ENCODE peak calls at places on chromosomes 3 and 15, in five cellular contexts. One of them, this sample, is unnamed.

GRCh38 chr3:138078096-138078495 is 37.3 kb downstream of the DZIP1L start:
- DNase-seq in cardiac muscle cell: no peak
- DNase-seq in ovary: no peak
- DNase-seq in tibial nerve: no peak
- DNase-seq in CD8-positive, alpha-beta memory T cell: no peak
- DNase-seq in this sample: no peak

GRCh38 chr3:159130108-159130507 is 328.3 kb downstream of the MFSD1 start:
- DNase-seq in cardiac muscle cell: no peak
- DNase-seq in ovary: no peak
- DNase-seq in tibial nerve: no peak
- DNase-seq in CD8-positive, alpha-beta memory T cell: no peak
- DNase-seq in this sample: no peak

GRCh38 chr3:159964166-159964973 is 24.3 kb upstream of the IL12A start:
- DNase-seq in cardiac muscle cell: no peak
- DNase-seq in ovary: no peak
- DNase-seq in tibial nerve: no peak
- DNase-seq in CD8-positive, alpha-beta memory T cell: no peak
- DNase-seq in this sample: no peak

GRCh38 chr15:78804391-78804792 is 6.9 kb downstream of the ADAMTS7 start:
- DNase-seq in cardiac muscle cell: no peak
- DNase-seq in ovary: no peak
- DNase-seq in tibial nerve: no peak
- DNase-seq in CD8-positive, alpha-beta memory T cell: no peak
- DNase-seq in this sample: no peak

GRCh38 chr3:79268422-79268821 is 499.4 kb downstream of the ROBO1 start:
- DNase-seq in cardiac muscle cell: no peak
- DNase-seq in ovary: no peak
- DNase-seq in tibial nerve: no peak
- DNase-seq in CD8-positive, alpha-beta memory T cell: no peak
- DNase-seq in this sample: no peak

GRCh38 chr3:112579697-112580096 is 17.9 kb downstream of the SLC35A5 start:
- DNase-seq in cardiac muscle cell: no peak
- DNase-seq in ovary: no peak
- DNase-seq in tibial nerve: no peak
- DNase-seq in CD8-positive, alpha-beta memory T cell: no peak
- DNase-seq in this sample: no peak

GRCh38 chr3:8451696-8452095 is 49.9 kb upstream of the LMCD1 start:
- DNase-seq in cardiac muscle cell: no peak
- DNase-seq in ovary: no peak
- DNase-seq in tibial nerve: no peak
- DNase-seq in CD8-positive, alpha-beta memory T cell: no peak
- DNase-seq in this sample: no peak

GRCh38 chr3:81550415-81550814 is 211.0 kb downstream of the GBE1 start:
- DNase-seq in cardiac muscle cell: no peak
- DNase-seq in ovary: no peak
- DNase-seq in tibial nerve: no peak
- DNase-seq in CD8-positive, alpha-beta memory T cell: no peak
- DNase-seq in this sample: no peak

GRCh38 chr15:29910068-29910467 is 87.8 kb upstream of the TJP1 start:
- DNase-seq in cardiac muscle cell: no peak
- DNase-seq in ovary: no peak
- DNase-seq in tibial nerve: no peak
- DNase-seq in CD8-positive, alpha-beta memory T cell: no peak
- DNase-seq in this sample: no peak

GRCh38 chr3:37396731-37397130 is 222.3 kb upstream of the LRRFIP2 start:
- DNase-seq in cardiac muscle cell: no peak
- DNase-seq in ovary: no peak
- DNase-seq in tibial nerve: no peak
- DNase-seq in CD8-positive, alpha-beta memory T cell: no peak
- DNase-seq in this sample: no peak

GRCh38 chr3:16849795-16850194 is 35.0 kb upstream of the PLCL2 start:
- DNase-seq in cardiac muscle cell: no peak
- DNase-seq in ovary: no peak
- DNase-seq in tibial nerve: no peak
- DNase-seq in CD8-positive, alpha-beta memory T cell: no peak
- DNase-seq in this sample: no peak

GRCh38 chr3:177887475-177887874 is 648.8 kb upstream of the KCNMB2 start:
- DNase-seq in cardiac muscle cell: no peak
- DNase-seq in ovary: no peak
- DNase-seq in tibial nerve: no peak
- DNase-seq in CD8-positive, alpha-beta memory T cell: no peak
- DNase-seq in this sample: no peak

GRCh38 chr15:38084289-38084688 is 149.8 kb downstream of the TMCO5A start:
- DNase-seq in cardiac muscle cell: no peak
- DNase-seq in ovary: no peak
- DNase-seq in tibial nerve: no peak
- DNase-seq in CD8-positive, alpha-beta memory T cell: no peak
- DNase-seq in this sample: no peak

GRCh38 chr3:43281020-43281419 is 5.3 kb upstream of the SNRK start:
- DNase-seq in cardiac muscle cell: no peak
- DNase-seq in ovary: no peak
- DNase-seq in tibial nerve: no peak
- DNase-seq in CD8-positive, alpha-beta memory T cell: no peak
- DNase-seq in this sample: no peak

GRCh38 chr15:69994429-69995201 is 103.1 kb downstream of the TLE3 start:
- DNase-seq in cardiac muscle cell: no peak
- DNase-seq in ovary: no peak
- DNase-seq in tibial nerve: no peak
- DNase-seq in CD8-positive, alpha-beta memory T cell: no peak
- DNase-seq in this sample: no peak

GRCh38 chr15:38588672-38589071 is 24.1 kb upstream of the RASGRP1 start:
- DNase-seq in cardiac muscle cell: no peak
- DNase-seq in ovary: no peak
- DNase-seq in tibial nerve: no peak
- DNase-seq in CD8-positive, alpha-beta memory T cell: no peak
- DNase-seq in this sample: no peak

GRCh38 chr15:69403611-69404010 is 10.5 kb upstream of the KIF23 start:
- DNase-seq in cardiac muscle cell: no peak
- DNase-seq in ovary: no peak
- DNase-seq in tibial nerve: no peak
- DNase-seq in CD8-positive, alpha-beta memory T cell: no peak
- DNase-seq in this sample: no peak

GRCh38 chr3:196341142-196341541 is 3.0 kb upstream of the TM4SF19 start:
- DNase-seq in cardiac muscle cell: no peak
- DNase-seq in ovary: no peak
- DNase-seq in tibial nerve: no peak
- DNase-seq in CD8-positive, alpha-beta memory T cell: no peak
- DNase-seq in this sample: no peak

GRCh38 chr3:109478614-109479013 is 141.3 kb upstream of the DPPA4 start:
- DNase-seq in cardiac muscle cell: no peak
- DNase-seq in ovary: no peak
- DNase-seq in tibial nerve: no peak
- DNase-seq in CD8-positive, alpha-beta memory T cell: no peak
- DNase-seq in this sample: no peak

GRCh38 chr15:68365140-68365745 is 66.7 kb downstream of the ITGA11 start:
- DNase-seq in cardiac muscle cell: no peak
- DNase-seq in ovary: no peak
- DNase-seq in tibial nerve: no peak
- DNase-seq in CD8-positive, alpha-beta memory T cell: no peak
- DNase-seq in this sample: no peak

GRCh38 chr15:68364660-68365035 is 67.3 kb downstream of the ITGA11 start:
- DNase-seq in cardiac muscle cell: no peak
- DNase-seq in ovary: no peak
- DNase-seq in tibial nerve: no peak
- DNase-seq in CD8-positive, alpha-beta memory T cell: no peak
- DNase-seq in this sample: no peak

GRCh38 chr15:68367226-68367625 is 64.7 kb downstream of the ITGA11 start:
- DNase-seq in cardiac muscle cell: no peak
- DNase-seq in ovary: no peak
- DNase-seq in tibial nerve: no peak
- DNase-seq in CD8-positive, alpha-beta memory T cell: no peak
- DNase-seq in this sample: no peak

GRCh38 chr15:68365770-68366169 is 66.2 kb downstream of the ITGA11 start:
- DNase-seq in cardiac muscle cell: no peak
- DNase-seq in ovary: no peak
- DNase-seq in tibial nerve: no peak
- DNase-seq in CD8-positive, alpha-beta memory T cell: no peak
- DNase-seq in this sample: no peak

GRCh38 chr15:68366314-68366713 is 65.6 kb downstream of the ITGA11 start:
- DNase-seq in cardiac muscle cell: peak; percentile 28
- DNase-seq in ovary: no peak
- DNase-seq in tibial nerve: no peak
- DNase-seq in CD8-positive, alpha-beta memory T cell: no peak
- DNase-seq in this sample: no peak
- H3K4me1 ChIP-seq in cardiac muscle cell: peaks cover 8% of the 10 kb centered on the region
- H3K4me1 ChIP-seq in ovary: peaks cover 5% of the 10 kb centered on the region
- H3K4me1 ChIP-seq in tibial nerve: no peaks in the 10 kb centered on the region
- H3K4me1 ChIP-seq in CD8-positive, alpha-beta memory T cell: no peaks in the 10 kb centered on the region
- H3K4me1 ChIP-seq in this sample: no peaks in the 10 kb centered on the region

DNA sequence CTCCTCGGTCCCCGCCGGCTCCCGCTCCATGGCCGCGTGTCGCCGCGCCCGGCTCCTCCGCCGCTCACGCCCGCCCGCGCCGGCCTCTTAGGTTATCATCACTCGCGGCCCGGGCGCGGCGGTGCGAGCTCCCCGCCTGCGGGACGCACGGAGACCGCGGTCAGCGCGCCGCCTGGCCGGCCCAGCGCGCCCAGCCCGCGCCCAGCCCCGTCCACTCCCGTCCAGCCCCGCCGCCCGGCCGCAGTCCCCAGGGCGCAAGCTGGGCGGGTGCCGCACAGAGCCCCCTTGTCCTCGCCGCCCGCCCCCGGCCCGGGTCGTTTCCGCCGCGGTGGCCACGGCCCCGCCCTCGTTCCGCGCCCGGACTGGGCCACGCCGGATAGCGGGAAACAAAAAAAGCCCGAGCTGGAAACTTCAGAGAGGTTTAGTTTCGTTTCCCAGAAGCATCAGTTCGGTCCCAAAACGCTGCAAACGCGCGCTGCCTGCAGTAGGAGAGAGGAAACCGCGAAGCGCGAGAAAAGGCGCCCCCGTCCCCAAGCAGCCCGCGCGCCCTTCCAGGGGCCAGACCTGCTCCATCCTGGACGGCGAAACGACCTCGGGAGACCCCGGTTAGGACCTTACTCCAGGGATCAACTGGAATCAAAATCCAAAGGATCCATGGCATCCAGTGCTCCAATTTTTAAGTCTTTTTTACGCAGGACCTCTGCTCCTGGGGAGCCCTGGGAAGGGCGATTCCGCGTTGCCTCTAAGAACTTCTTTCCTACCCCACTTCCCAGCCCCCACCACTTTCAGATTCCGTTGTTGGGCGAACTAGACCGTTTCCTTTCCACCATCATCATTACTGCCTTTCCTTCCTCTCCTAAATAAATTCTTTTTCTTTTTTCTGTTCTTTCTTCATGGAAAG is at the start of gene ATP10A:
- DNase-seq in cardiac muscle cell: peak; percentile 50
- DNase-seq in ovary: peak; percentile 38
- DNase-seq in tibial nerve: no peak
- DNase-seq in CD8-positive, alpha-beta memory T cell: peak; percentile 37
- DNase-seq in this sample: no peak
- H3K4me3 ChIP-seq in cardiac muscle cell: peak within 1 kb of the TSS; percentile 25
- H3K4me3 ChIP-seq in ovary: peak within 1 kb of the TSS; percentile 42
- H3K4me3 ChIP-seq in tibial nerve: peak within 1 kb of the TSS; percentile 60
- H3K4me3 ChIP-seq in CD8-positive, alpha-beta memory T cell: peak within 1 kb of the TSS; percentile 77
- H3K4me3 ChIP-seq in this sample: peak within 1 kb of the TSS; percentile 18

GRCh38 chr3:172195393-172195754 is 156.0 kb downstream of the FNDC3B start:
- DNase-seq in cardiac muscle cell: no peak
- DNase-seq in ovary: no peak
- DNase-seq in tibial nerve: no peak
- DNase-seq in CD8-positive, alpha-beta memory T cell: no peak
- DNase-seq in this sample: no peak

GRCh38 chr3:172194702-172195392 is 155.5 kb downstream of the FNDC3B start:
- DNase-seq in cardiac muscle cell: peak; percentile 75
- DNase-seq in ovary: no peak
- DNase-seq in tibial nerve: no peak
- DNase-seq in CD8-positive, alpha-beta memory T cell: no peak
- DNase-seq in this sample: no peak

GRCh38 chr3:172199850-172200369 is 160.5 kb downstream of the FNDC3B start:
- DNase-seq in cardiac muscle cell: no peak
- DNase-seq in ovary: no peak
- DNase-seq in tibial nerve: no peak
- DNase-seq in CD8-positive, alpha-beta memory T cell: no peak
- DNase-seq in this sample: no peak

GRCh38 chr3:172198428-172198827 is 159.1 kb downstream of the FNDC3B start:
- DNase-seq in cardiac muscle cell: no peak
- DNase-seq in ovary: no peak
- DNase-seq in tibial nerve: no peak
- DNase-seq in CD8-positive, alpha-beta memory T cell: no peak
- DNase-seq in this sample: no peak

DNA sequence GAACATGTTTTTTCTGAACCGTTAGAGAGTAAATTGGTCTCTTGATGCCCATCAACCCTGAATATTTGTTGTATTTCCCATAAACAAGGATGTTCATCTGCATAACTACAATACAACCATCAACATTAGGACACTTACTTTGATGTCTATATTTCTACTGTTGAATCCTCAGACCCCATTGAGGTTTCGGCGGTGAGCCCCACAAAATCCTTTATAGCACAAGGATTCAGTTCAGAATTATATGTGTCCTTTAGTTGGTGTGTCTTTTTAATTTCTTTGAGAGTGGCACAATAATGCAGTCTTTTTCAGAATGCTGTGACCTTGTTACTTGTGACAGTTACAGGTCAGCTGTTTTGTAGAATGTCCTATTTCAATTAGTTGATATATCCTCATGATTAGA is 158.0 kb downstream of the FNDC3B start:
- DNase-seq in cardiac muscle cell: no peak
- DNase-seq in ovary: no peak
- DNase-seq in tibial nerve: no peak
- DNase-seq in CD8-positive, alpha-beta memory T cell: no peak
- DNase-seq in this sample: no peak
- H3K4me1 ChIP-seq in cardiac muscle cell: peaks cover 11% of the 10 kb centered on the region
- H3K4me1 ChIP-seq in ovary: peaks cover 8% of the 10 kb centered on the region
- H3K4me1 ChIP-seq in tibial nerve: peaks cover 13% of the 10 kb centered on the region
- H3K4me1 ChIP-seq in CD8-positive, alpha-beta memory T cell: no peaks in the 10 kb centered on the region
- H3K4me1 ChIP-seq in this sample: peaks cover 25% of the 10 kb centered on the region

GRCh38 chr3:45688882-45689786 is at the start of gene SACM1L:
- DNase-seq in cardiac muscle cell: peak; percentile 99
- DNase-seq in ovary: peak; percentile 96
- DNase-seq in tibial nerve: peak; percentile 97
- DNase-seq in CD8-positive, alpha-beta memory T cell: peak; percentile 97
- DNase-seq in this sample: peak; percentile 98

GRCh38 chr3:45688194-45688881 is 858 bp upstream of the SACM1L start:
- DNase-seq in cardiac muscle cell: peak; percentile 70
- DNase-seq in ovary: peak; percentile 42
- DNase-seq in tibial nerve: no peak
- DNase-seq in CD8-positive, alpha-beta memory T cell: peak; percentile 2
- DNase-seq in this sample: peak; percentile 40

GRCh38 chr3:45687828-45688193 is 1.4 kb upstream of the SACM1L start:
- DNase-seq in cardiac muscle cell: no peak
- DNase-seq in ovary: no peak
- DNase-seq in tibial nerve: no peak
- DNase-seq in CD8-positive, alpha-beta memory T cell: no peak
- DNase-seq in this sample: no peak

GRCh38 chr3:45684327-45684892 is 4.8 kb upstream of the SACM1L start:
- DNase-seq in cardiac muscle cell: no peak
- DNase-seq in ovary: no peak
- DNase-seq in tibial nerve: no peak
- DNase-seq in CD8-positive, alpha-beta memory T cell: no peak
- DNase-seq in this sample: no peak

DNA sequence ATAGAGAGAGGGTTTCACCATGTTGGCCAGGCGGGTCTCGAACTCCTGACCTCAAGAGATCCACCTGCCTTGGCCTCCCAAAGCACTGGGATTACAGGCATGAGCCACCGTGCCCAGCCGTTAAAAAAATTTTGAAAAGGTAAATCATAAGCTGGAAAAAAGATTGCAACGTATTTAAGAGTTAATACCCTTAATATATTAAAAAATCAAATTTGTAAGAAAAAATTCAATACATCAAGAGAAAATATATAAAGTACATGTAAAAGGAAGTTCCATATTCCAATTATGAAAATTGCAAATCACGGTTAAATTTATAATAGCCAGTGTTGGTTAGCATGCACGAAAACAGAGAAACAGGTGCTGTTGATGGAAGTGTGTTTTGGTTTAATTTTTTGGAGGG is 2.3 kb upstream of the SACM1L start:
- DNase-seq in cardiac muscle cell: no peak
- DNase-seq in ovary: no peak
- DNase-seq in tibial nerve: no peak
- DNase-seq in CD8-positive, alpha-beta memory T cell: no peak
- DNase-seq in this sample: no peak
- H3K4me3 ChIP-seq in cardiac muscle cell: no peak overlapping the region
- H3K4me3 ChIP-seq in ovary: no peak overlapping the region
- H3K4me3 ChIP-seq in tibial nerve: no peak overlapping the region
- H3K4me3 ChIP-seq in CD8-positive, alpha-beta memory T cell: no peak overlapping the region
- H3K4me3 ChIP-seq in this sample: no peak overlapping the region

This sample was measured in pancreas.